ENCODE peak calls at places on chromosomes 1 and 21, in five cellular contexts. O is effector memory CD4-positive, alpha-beta T cell; G is mesendoderm; S is BE2C; F is BJ. W is an unnamed sample.

GRCh38 chr1:95323117-95323516 is 89.1 kb downstream of the RWDD3 start:
- DNase-seq in O (no peak), G (peak), S (peak), F (no peak), W (peak)

GRCh38 chr1:195899762-195900352 is 708.4 kb downstream of the KCNT2 start:
- DNase-seq in O (no peak), G (peak), S (peak), F (peak), W (peak)

GRCh38 chr1:24903011-24903461 is 27.0 kb downstream of the RUNX3 start:
- DNase-seq in O (no peak), G (no peak), S (no peak), F (no peak), W (no peak)

GRCh38 chr1:26016944-26017545 is 4.5 kb upstream of the EXTL1 start:
- DNase-seq in O (no peak), G (peak), S (no peak), F (no peak), W (no peak)

GRCh38 chr1:97265630-97266029 is 544.0 kb downstream of the PTBP2 start:
- DNase-seq in O (no peak), G (no peak), S (no peak), F (no peak), W (no peak)

GRCh38 chr1:209109001-209109785 is 474.3 kb upstream of the CAMK1G start:
- DNase-seq in O (no peak), G (no peak), S (no peak), F (no peak), W (peak)

GRCh38 chr1:209607102-209607794 is 23.7 kb downstream of the CAMK1G start:
- DNase-seq in O (no peak), G (no peak), S (no peak), F (no peak), W (peak)

GRCh38 chr1:203593723-203594122 is 32.9 kb upstream of the ATP2B4 start:
- DNase-seq in O (peak), G (peak), S (no peak), F (no peak), W (peak)

GRCh38 chr1:230465701-230466100 is 39.6 kb upstream of the PGBD5 start:
- DNase-seq in O (no peak), G (no peak), S (no peak), F (no peak), W (no peak)

GRCh38 chr1:211812584-211812983 is 18.0 kb downstream of the LPGAT1 start:
- DNase-seq in O (no peak), G (no peak), S (no peak), F (no peak), W (no peak)

GRCh38 chr1:83497563-83497962 is 501.4 kb downstream of the TTLL7 start:
- DNase-seq in O (no peak), G (peak), S (no peak), F (no peak), W (peak)

GRCh38 chr1:35659589-35659988 is 18.3 kb upstream of the PSMB2 start:
- DNase-seq in O (no peak), G (no peak), S (no peak), F (no peak), W (no peak)

GRCh38 chr1:58047265-58047858 is 499.2 kb downstream of the OMA1 start:
- DNase-seq in O (no peak), G (no peak), S (peak), F (no peak), W (peak)

GRCh38 chr1:82225407-82226197 is 424.9 kb downstream of the ADGRL2 start:
- DNase-seq in O (no peak), G (no peak), S (no peak), F (no peak), W (peak)

GRCh38 chr1:1079408-1080121 is 5.5 kb upstream of the RNF223 start:
- DNase-seq in O (no peak), G (peak), S (peak), F (peak), W (peak)

GRCh38 chr1:32200226-32201010 is at the start of gene CCDC28B:
- DNase-seq in O (peak), G (peak), S (peak), F (no peak), W (peak)

GRCh38 chr1:41500781-41501518 is 16.5 kb upstream of the EDN2 start:
- DNase-seq in O (no peak), G (peak), S (no peak), F (no peak), W (no peak)

GRCh38 chr1:58107943-58108342 is 438.6 kb downstream of the OMA1 start:
- DNase-seq in O (no peak), G (no peak), S (no peak), F (no peak), W (no peak)

GRCh38 chr1:179080866-179081695 is 789 bp upstream of the TOR3A start:
- DNase-seq in O (no peak), G (no peak), S (no peak), F (no peak), W (no peak)

GRCh38 chr1:237041795-237042466 is at the start of gene RYR2:
- DNase-seq in O (no peak), G (peak), S (peak), F (no peak), W (peak)

GRCh38 chr1:55311979-55312378 is 96.8 kb upstream of the USP24 start:
- DNase-seq in O (no peak), G (no peak), S (no peak), F (no peak), W (no peak)

GRCh38 chr1:2789164-2789985 is 12.1 kb downstream of the TTC34 start:
- DNase-seq in O (no peak), G (no peak), S (no peak), F (no peak), W (no peak)

GRCh38 chr21:38321568-38321967 is 64.8 kb downstream of the KCNJ15 start:
- DNase-seq in O (no peak), G (no peak), S (no peak), F (no peak), W (no peak)

GRCh38 chr1:205318231-205318991 is 3.1 kb downstream of the NUAK2 start:
- DNase-seq in O (no peak), G (peak), S (no peak), F (no peak), W (peak)

GRCh38 chr1:87684194-87684593 is 355.5 kb downstream of the LMO4 start:
- DNase-seq in O (no peak), G (peak), S (no peak), F (no peak), W (peak)
- H3K4me3 ChIP-seq in O (peak), G (no peak), S (no peak), F (peak), W (peak)

DNA sequence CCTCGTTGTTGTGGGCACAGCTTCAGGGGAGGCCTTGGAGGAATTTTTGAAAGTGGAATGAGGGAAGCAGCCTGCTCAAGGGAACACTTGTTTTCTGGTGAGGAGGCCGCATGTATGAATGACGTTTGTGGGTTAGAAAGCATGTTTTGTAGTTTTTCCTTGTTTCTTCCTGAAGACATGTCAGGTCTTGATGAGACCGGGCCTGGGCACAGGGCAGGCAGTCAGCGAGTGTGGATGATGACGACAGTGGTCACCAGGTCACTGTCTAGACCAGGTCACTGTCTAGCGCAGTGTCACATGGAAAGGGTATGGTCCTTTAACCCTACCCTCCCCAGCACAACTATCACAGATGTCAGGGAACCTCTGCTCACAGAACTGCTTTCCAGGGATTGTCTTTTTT is 7.3 kb downstream of the PSEN2 start:
- DNase-seq in O (no peak), G (no peak), S (no peak), F (no peak), W (peak)
- H3K4me3 ChIP-seq in O (no peak), G (no peak), S (no peak), F (no peak), W (no peak)

DNA sequence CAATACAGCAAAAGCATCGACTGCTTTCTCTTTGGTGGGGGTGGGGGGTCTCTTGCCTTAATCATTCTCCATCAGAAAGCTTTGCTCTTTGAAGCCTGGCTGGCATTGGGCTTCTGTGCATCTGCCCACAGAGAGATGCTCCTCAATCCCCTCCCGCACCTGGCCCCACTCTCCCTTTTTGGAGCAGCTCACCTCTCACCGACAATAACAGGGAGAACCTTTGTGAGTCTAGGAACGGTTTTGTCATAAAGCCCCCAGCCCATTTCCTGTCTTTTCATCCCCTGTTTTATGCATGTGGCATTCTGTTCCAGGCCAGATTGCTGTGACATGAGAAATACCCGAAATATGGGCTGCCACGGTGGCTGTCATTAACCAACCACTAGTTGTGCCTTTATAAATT is 469.0 kb upstream of the VAMP3 start:
- DNase-seq in O (no peak), G (no peak), S (no peak), F (no peak), W (no peak)
- H3K4me3 ChIP-seq in O (no peak), G (no peak), S (no peak), F (no peak), W (no peak)

DNA sequence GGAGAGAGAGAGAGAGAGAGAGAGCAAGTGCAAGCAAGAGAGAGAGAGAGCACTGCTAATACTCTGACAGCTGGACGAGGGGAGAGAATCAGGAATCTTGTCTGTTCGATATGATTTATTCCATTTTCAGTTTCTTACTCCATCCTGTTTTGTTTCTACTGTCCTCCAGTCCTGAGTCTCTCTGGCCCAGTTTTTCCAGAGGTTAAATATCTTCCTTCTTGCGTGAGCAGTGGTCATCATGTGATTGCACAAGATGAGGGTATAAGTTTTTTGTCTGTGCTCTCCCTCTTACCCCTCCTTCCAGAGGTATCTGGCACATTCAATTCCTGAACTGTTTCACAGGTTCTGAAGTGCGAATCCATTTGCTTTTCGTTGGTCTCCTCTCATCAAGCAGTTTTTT is 16.8 kb downstream of the UBE2U start:
- DNase-seq in O (no peak), G (no peak), S (no peak), F (no peak), W (no peak)
- H3K4me3 ChIP-seq in O (no peak), G (no peak), S (no peak), F (no peak), W (no peak)

GRCh38 chr1:99764439-99764838 is 2.0 kb downstream of the FRRS1 start:
- DNase-seq in O (no peak), G (no peak), S (no peak), F (no peak), W (no peak)

GRCh38 chr1:99763956-99764355 is 2.5 kb downstream of the FRRS1 start:
- DNase-seq in O (no peak), G (peak), S (no peak), F (no peak), W (peak)

GRCh38 chr1:99766378-99766800 is at the start of gene FRRS1:
- DNase-seq in O (no peak), G (peak), S (peak), F (peak), W (peak)

GRCh38 chr1:99767996-99768524 is 1.6 kb upstream of the FRRS1 start:
- DNase-seq in O (no peak), G (no peak), S (no peak), F (no peak), W (no peak)

DNA sequence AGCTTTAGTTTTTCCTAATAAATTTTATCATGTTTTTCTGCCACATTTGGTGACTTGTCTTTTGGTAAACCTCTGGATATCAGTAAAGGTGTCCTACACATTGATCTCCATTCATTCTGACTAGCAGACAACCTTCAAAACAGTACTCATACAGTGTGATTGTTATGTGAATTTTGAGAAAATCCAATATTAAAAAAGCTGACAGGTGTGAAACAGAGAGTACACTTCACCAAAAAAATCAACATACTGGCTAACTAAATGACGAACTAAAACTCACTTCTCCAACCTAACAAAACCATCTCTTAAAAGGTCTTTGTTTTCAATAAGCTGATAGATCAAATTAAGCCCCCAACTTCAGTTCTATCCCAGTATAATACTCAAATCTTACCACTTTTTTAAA is 1.5 kb downstream of the FRRS1 start:
- DNase-seq in O (no peak), G (no peak), S (no peak), F (no peak), W (no peak)
- H3K4me3 ChIP-seq in O (no peak), G (no peak), S (no peak), F (no peak), W (peak)

GRCh38 chr21:46228345-46229051 is at the start of gene LSS:
- DNase-seq in O (peak), G (peak), S (peak), F (peak), W (peak)

GRCh38 chr21:46223217-46223616 is 5.4 kb downstream of the LSS start:
- DNase-seq in O (no peak), G (no peak), S (no peak), F (no peak), W (no peak)

GRCh38 chr21:46226920-46227599 is 1.5 kb downstream of the LSS start:
- DNase-seq in O (no peak), G (peak), S (no peak), F (peak), W (peak)

GRCh38 chr21:46227811-46228344 is 696 bp downstream of the LSS start:
- DNase-seq in O (no peak), G (peak), S (no peak), F (no peak), W (no peak)

DNA sequence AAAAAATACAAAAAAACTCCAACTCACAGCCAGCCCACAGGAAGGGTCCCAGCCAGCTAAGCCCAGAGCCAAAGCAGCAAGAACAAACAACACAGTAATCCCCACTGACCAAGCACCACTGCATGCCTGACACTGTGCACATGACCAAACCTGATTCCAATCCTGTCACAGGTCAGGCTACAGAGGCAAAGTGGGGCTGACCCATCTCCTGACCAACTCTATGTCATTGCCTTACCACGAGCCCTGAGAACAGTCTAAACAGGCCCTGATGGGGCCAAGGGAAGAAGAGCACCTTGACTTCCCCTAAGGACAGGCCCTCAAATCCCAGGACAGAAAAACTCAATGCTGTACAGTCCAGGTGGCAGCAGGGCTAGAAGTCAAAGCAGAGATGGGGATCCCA is 2.4 kb downstream of the LSS start:
- DNase-seq in O (no peak), G (no peak), S (no peak), F (no peak), W (no peak)
- H3K4me3 ChIP-seq in O (no peak), G (peak), S (peak), F (no peak), W (peak)

GRCh38 chr1:44049839-44050238 is 18.6 kb upstream of the SLC6A9 start:
- DNase-seq in O (no peak), G (no peak), S (no peak), F (peak), W (peak)

GRCh38 chr1:44045064-44045463 is 13.8 kb upstream of the SLC6A9 start:
- DNase-seq in O (no peak), G (no peak), S (no peak), F (no peak), W (no peak)

GRCh38 chr1:44044071-44044801 is 13.0 kb upstream of the SLC6A9 start:
- DNase-seq in O (no peak), G (no peak), S (no peak), F (no peak), W (peak)

GRCh38 chr1:44048816-44049215 is 17.6 kb upstream of the SLC6A9 start:
- DNase-seq in O (no peak), G (no peak), S (no peak), F (no peak), W (peak)

DNA sequence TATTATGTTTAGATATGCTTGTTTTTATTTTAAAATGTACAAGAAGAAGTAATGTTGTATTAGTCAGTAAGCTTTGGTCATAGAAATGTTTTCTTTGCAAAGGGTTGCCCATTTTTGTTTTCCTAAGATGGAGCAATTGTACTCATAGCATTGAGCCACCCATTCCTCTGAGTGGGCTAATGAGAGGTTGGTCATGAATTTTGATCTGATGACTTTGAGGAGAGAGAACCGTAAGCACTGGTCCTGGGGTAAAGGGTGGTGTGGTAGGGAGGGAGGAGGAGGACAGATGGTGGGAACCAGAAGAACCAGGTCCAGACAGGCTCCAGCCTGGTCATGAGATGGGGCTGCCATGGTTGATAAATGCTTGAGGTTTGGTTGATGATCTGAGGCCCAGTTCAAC is 15.9 kb upstream of the SLC6A9 start:
- DNase-seq in O (no peak), G (no peak), S (no peak), F (no peak), W (no peak)
- H3K4me3 ChIP-seq in O (no peak), G (no peak), S (no peak), F (no peak), W (no peak)

W was measured in epithelial cell of esophagus.